ENCODE peak calls at places on chromosomes 11 and 22, in nine cellular contexts. F is right lobe of liver, A is heart left ventricle, U is tibial nerve, D is transverse colon, B is A549, S is ovary, M is adrenal gland, J is gastrocnemius medialis. L is an unnamed sample.

GRCh38 chr22:17368727-17369552 is at the start of gene CECR2:
- DNase-seq in A (peak), U (peak), J (peak), B (no peak), S (peak), D (peak), M (no peak), F (peak), L (peak)

GRCh38 chr11:104410336-104410735 is 246.4 kb upstream of the PDGFD start:
- DNase-seq in M (no peak), D (no peak), B (no peak), S (no peak), A (no peak), J (no peak), F (no peak), U (no peak), L (no peak)

GRCh38 chr11:103618532-103618931 is 417.9 kb upstream of the DDI1 start:
- DNase-seq in B (no peak), U (no peak), F (no peak), M (no peak), A (no peak), D (no peak), S (no peak), J (no peak), L (no peak)

GRCh38 chr22:24137595-24137994 is 43.7 kb upstream of the SUSD2 start:
- DNase-seq in D (no peak), M (peak), S (no peak), F (no peak), J (no peak), B (no peak), U (no peak), A (no peak), L (no peak)

GRCh38 chr22:37273126-37273845 is 9.0 kb upstream of the CYTH4 start:
- DNase-seq in U (no peak), D (no peak), B (no peak), F (peak), S (no peak), A (no peak), M (no peak), J (no peak), L (no peak)

GRCh38 chr22:24703101-24703500 is 71.4 kb downstream of the PIWIL3 start:
- DNase-seq in A (peak), D (peak), M (peak), B (no peak), F (peak), S (peak), J (no peak), U (no peak), L (no peak)

GRCh38 chr11:100827934-100828661 is 141.0 kb downstream of the ARHGAP42 start:
- DNase-seq in B (peak), M (no peak), J (no peak), U (no peak), D (no peak), F (no peak), A (no peak), S (no peak), L (no peak)

GRCh38 chr22:21666786-21667185 is 974 bp downstream of the PPIL2 start:
- DNase-seq in U (no peak), D (no peak), S (no peak), F (no peak), M (no peak), J (no peak), B (no peak), A (no peak), L (no peak)

GRCh38 chr11:102012946-102013345 is 34.3 kb upstream of the CFAP300 start:
- DNase-seq in A (no peak), U (no peak), S (no peak), M (no peak), B (no peak), D (no peak), F (no peak), J (no peak), L (no peak)

GRCh38 chr11:19880088-19880345 is 167.4 kb downstream of the NAV2 start:
- DNase-seq in M (no peak), D (no peak), S (no peak), A (no peak), F (no peak), B (no peak), U (no peak), J (no peak), L (no peak)

GRCh38 chr22:24759765-24760164 is 14.8 kb downstream of the PIWIL3 start:
- DNase-seq in S (no peak), F (no peak), A (no peak), J (no peak), M (no peak), U (no peak), B (no peak), D (no peak), L (no peak)

GRCh38 chr11:68298659-68299516 is 13.5 kb upstream of the LRP5 start:
- DNase-seq in A (no peak), D (peak), U (no peak), J (no peak), B (no peak), F (no peak), S (no peak), M (no peak), L (no peak)

GRCh38 chr11:47768090-47768620 is 1.0 kb upstream of the FNBP4 start:
- DNase-seq in U (peak), S (peak), D (peak), J (peak), A (peak), F (peak), B (peak), M (peak), L (peak)
- H3K27ac ChIP-seq in U (peak), S (peak), D (peak), J (peak), A (peak), F (peak), B (peak), M (peak), L (peak)

GRCh38 chr22:35045451-35045850 is 20.5 kb upstream of the ISX start:
- DNase-seq in A (no peak), D (no peak), F (no peak), S (no peak), M (no peak), J (no peak), B (no peak), U (no peak), L (no peak)
- TF ChIP-seq POLR2A in A (no peak), D (no peak), F (no peak), S (no peak), M (no peak), J (no peak), B (no peak), U (no peak), L (no peak)

DNA sequence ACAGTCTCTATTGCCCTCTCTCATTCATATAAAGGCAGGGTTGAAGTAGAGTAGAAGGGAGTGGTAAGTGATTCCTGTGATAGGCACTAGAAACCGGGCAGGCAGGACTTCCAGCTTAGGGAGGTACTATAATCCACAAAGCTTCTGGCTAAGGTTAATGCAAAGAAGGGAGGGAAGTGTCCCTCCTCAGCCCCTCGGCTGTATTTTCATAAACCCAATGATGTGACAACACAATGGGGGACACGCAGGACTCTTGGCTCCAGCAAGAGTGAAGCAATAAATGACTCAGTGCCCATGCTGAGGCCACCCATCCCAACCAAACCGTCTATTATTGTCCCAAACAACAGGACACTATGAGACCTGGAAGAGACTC is 90.7 kb downstream of the ETS1 start:
- DNase-seq in A (no peak), D (no peak), J (peak), M (peak), U (no peak), S (no peak), B (peak), F (no peak), L (no peak)
- H3K4me3 ChIP-seq in A (peak), D (peak), J (peak), M (no peak), U (no peak), S (no peak), B (peak), F (no peak), L (no peak)

DNA sequence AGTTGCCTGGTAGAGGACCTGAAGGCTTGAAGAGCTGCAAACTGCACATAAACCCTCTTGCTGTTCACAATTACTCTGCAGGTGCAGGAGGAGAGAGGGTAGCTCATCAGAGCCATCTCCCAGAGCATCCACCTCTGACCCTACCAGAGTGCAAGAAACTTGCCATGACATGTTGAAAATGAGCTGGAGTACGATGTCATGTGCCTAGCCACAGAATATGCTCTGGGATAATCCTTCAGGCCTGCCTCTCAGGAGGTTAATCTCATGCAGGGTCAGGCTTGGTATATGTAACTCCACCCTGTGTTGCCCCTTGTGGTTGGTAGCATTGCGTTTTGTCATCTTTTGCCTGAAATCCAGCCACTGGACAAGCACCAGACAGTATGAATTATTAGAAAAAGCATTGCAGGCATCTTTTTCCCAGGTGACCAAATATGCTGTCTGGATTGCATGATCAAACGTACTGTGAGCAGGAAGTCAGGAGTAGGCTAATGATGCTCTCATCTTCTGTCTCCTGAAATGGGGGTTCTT is 36.2 kb downstream of the CNTF start:
- DNase-seq in A (no peak), S (no peak), U (no peak), F (no peak), B (no peak), M (no peak), D (no peak), J (no peak), L (no peak)
- H3K27ac ChIP-seq in A (no peak), S (no peak), U (no peak), F (no peak), B (no peak), M (no peak), D (no peak), J (no peak), L (no peak)

DNA sequence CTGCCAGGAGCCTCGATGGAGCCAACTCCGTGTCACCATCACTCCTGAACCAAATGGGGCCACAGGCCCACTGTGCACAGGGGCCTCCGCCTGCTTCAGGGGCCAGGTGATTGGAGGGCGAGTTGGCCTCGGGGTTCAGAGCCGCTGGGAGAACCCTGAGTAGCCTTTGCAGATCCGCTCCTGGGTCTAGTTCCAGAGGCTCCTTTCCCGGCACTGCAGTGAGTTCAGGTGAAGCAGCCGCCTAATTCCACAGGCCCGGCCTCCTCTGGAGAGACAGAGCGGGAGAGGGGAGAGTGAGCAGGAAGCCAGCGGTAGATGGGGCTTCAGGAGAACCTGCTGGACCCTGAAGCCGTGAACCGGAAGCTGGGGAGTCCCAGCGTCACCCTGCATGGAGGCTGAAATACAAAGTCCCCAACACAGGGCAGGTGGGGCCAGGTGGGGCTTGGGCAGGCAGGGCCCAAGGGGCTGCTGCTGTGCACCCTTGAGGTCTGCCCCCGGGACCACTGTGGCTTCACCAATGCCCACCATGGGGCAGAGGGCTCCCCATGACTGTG is 22.5 kb downstream of the DRD4 start:
- DNase-seq in F (no peak), B (no peak), A (no peak), J (no peak), S (no peak), U (no peak), D (no peak), M (no peak), L (no peak)
- TF ChIP-seq POLR2A in F (no peak), B (no peak), A (no peak), J (no peak), S (no peak), U (no peak), D (no peak), M (no peak), L (no peak)

DNA sequence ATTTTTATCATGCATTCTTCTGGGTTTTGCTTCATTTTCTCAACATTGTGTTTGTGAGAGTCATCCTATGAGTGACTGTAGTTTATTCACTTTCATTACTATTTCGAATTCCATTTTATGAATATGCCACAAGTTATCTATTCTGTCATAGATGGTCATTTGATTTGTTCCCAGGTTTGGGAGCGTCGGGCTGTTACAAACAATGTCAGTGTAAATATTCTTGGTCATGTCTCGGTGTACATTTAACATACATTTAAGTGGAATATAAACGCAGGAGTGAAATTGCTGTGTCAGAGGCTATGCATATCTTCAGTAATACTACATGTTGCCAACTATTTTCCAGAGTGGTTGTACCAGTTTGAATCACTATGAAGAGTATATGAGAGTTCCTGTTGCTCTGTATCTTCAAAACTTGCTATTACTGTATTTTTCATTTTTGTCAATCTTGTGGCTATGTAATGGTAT is 2.4 kb downstream of the TRIM44 start:
- DNase-seq in A (no peak), S (no peak), U (no peak), F (no peak), J (no peak), B (no peak), M (no peak), D (no peak), L (no peak)
- H3K4me3 ChIP-seq in A (peak), S (no peak), U (no peak), F (no peak), J (peak), B (no peak), M (no peak), D (no peak), L (no peak)

GRCh38 chr22:46764779-46765485 is 2.5 kb downstream of the TBC1D22A start:
- DNase-seq in U (no peak), S (peak), D (no peak), A (no peak), J (no peak), M (no peak), F (no peak), B (no peak), L (no peak)
- H3K27ac ChIP-seq in U (peak), S (no peak), D (peak), A (no peak), J (no peak), M (no peak), F (no peak), B (no peak), L (no peak)

DNA sequence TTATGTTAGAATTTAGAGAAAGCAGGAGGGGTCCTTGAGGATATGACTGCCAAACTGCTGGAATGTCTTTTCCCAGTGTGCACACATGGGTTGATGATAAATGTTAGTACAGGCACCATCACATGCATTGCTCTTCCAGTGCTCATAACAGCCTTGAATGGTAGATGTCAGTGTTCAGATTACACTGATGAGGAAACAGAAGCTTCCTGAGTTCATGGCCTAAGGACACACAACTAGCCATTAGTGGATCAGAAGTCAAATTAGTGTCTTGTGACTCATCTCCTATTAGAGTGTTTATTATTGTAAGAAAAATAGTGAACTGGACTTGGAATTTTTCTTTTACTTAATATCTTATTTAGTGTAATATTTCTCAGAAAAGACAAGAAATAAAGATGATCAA is 241.5 kb downstream of the DDX10 start:
- DNase-seq in U (no peak), D (no peak), A (no peak), J (no peak), M (peak), S (no peak), F (no peak), B (no peak), L (no peak)
- TF ChIP-seq POLR2A in U (no peak), D (no peak), A (no peak), J (no peak), M (no peak), S (no peak), F (no peak), B (no peak), L (no peak)

GRCh38 chr11:45289369-45289768 is 3.2 kb upstream of the SYT13 start:
- DNase-seq in M (no peak), B (peak), S (no peak), D (no peak), J (no peak), U (no peak), F (no peak), A (no peak), L (no peak)

GRCh38 chr11:45288395-45288794 is 2.3 kb upstream of the SYT13 start:
- DNase-seq in J (no peak), U (no peak), F (no peak), B (no peak), M (no peak), A (no peak), S (no peak), D (no peak), L (no peak)

GRCh38 chr11:45285289-45285828 is 782 bp downstream of the SYT13 start:
- DNase-seq in S (no peak), A (no peak), J (no peak), U (no peak), F (no peak), D (peak), B (no peak), M (no peak), L (no peak)

GRCh38 chr11:45287316-45287903 is 1.3 kb upstream of the SYT13 start:
- DNase-seq in A (no peak), D (no peak), M (no peak), B (no peak), F (no peak), U (no peak), S (no peak), J (no peak), L (no peak)

GRCh38 chr11:45285931-45286632 is at the start of gene SYT13:
- DNase-seq in S (no peak), J (no peak), A (no peak), D (peak), U (no peak), M (no peak), B (peak), F (no peak), L (no peak)
- H3K4me3 ChIP-seq in S (no peak), J (no peak), A (no peak), D (peak), U (no peak), M (peak), B (peak), F (peak), L (no peak)

L was measured in uterus.